ENCODE peak calls at places on chromosome 7, in eight cellular contexts. Q, R, I, Y, A, Z, X and C are unnamed samples.

GRCh38 chr7:81150951-81151361 is 232.1 kb upstream of the SEMA3C start:
- DNase-seq in A (no peak), X (no peak), R (no peak), I (no peak), Z (peak; percentile 32), Q (no peak), Y (no peak), C (no peak)

GRCh38 chr7:96700516-96700915 is 9.1 kb downstream of the SEM1 start:
- DNase-seq in R (no peak), X (no peak), I (no peak), Z (no peak), Q (no peak), Y (no peak), A (no peak), C (no peak)

GRCh38 chr7:27110163-27110976 is 7.9 kb upstream of the HOXA2 start:
- DNase-seq in R (no peak), X (no peak), Z (peak; percentile 76), Q (peak; percentile 53), Y (no peak), I (peak; percentile 60), A (no peak), C (no peak)

GRCh38 chr7:96184783-96185182 is 137.1 kb downstream of the SLC25A13 start:
- DNase-seq in R (no peak), A (no peak), Y (no peak), I (no peak), Q (no peak), X (no peak), Z (no peak), C (no peak)

GRCh38 chr7:22666732-22667131 is 60.3 kb upstream of the IL6 start:
- DNase-seq in Y (no peak), R (no peak), Z (peak; percentile 68), X (no peak), Q (no peak), A (no peak), I (no peak), C (no peak)

GRCh38 chr7:64863021-64863420 is 40.1 kb upstream of the ZNF273 start:
- DNase-seq in A (no peak), Z (no peak), I (no peak), R (no peak), Q (no peak), Y (no peak), X (no peak), C (no peak)

GRCh38 chr7:131111-132094 is 61.0 kb upstream of the FAM20C start:
- DNase-seq in Z (no peak), R (no peak), A (no peak), I (peak; percentile 78), X (no peak), Y (no peak), Q (peak; percentile 51), C (no peak)

GRCh38 chr7:17640730-17641377 is 299.4 kb downstream of the SNX13 start:
- DNase-seq in I (peak; percentile 57), Z (no peak), Q (no peak), Y (no peak), A (no peak), X (no peak), R (peak; percentile 39), C (no peak)

GRCh38 chr7:104922187-104923009 is 91.6 kb upstream of the KMT2E start:
- DNase-seq in Y (no peak), Z (no peak), R (no peak), X (no peak), A (no peak), I (no peak), Q (no peak), C (no peak)

GRCh38 chr7:2019693-2020511 is 212.8 kb downstream of the MAD1L1 start:
- DNase-seq in Y (no peak), Q (peak; percentile 87), Z (no peak), I (no peak), A (peak; percentile 16), X (peak; percentile 80), R (no peak), C (peak; percentile 66)

GRCh38 chr7:36390199-36391090 is 783 bp downstream of the ANLN start:
- DNase-seq in R (peak; percentile 84), A (no peak), Y (no peak), Z (peak; percentile 87), X (peak; percentile 97), Q (peak; percentile 90), I (peak; percentile 60), C (peak; percentile 43)

GRCh38 chr7:93923946-93924345 is 2.4 kb downstream of the GNG11 start:
- DNase-seq in Q (no peak), X (no peak), I (no peak), Y (no peak), Z (no peak), R (no peak), A (no peak), C (no peak)

GRCh38 chr7:353746-354325 is 63.9 kb downstream of the FOXL3 start:
- DNase-seq in I (no peak), R (no peak), Y (peak; percentile 23), Q (no peak), Z (peak; percentile 34), X (no peak), A (no peak), C (no peak)

DNA sequence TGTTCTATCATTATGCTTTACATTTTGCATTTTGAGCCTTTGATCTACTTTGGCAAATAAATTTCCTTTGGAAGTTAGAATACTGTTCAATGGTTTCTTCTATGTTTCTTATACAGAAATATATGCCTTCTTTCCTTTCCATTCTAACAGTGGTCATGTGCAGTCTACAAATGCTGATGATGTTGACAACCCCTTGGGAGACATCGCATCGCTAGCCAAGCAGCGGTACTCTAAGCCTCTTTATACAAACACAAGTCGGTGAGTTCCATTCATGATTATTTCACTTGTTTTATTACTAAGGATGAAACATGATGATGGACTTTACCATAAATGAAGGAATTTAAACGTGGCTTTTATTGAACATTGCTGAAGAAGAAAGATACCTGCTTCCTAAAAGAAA is 48.1 kb upstream of the ZPBP start:
- DNase-seq in Z (no peak), A (no peak), I (no peak), Y (no peak), Q (no peak), X (no peak), R (no peak), C (no peak)
- TF ChIP-seq CTCF in Z (no peak), A (no peak), I (no peak), Y (no peak), Q (no peak), X (no peak), R (no peak), C (no peak)

GRCh38 chr7:47474937-47475879 is 106.7 kb downstream of the TNS3 start:
- DNase-seq in X (no peak), Q (peak; percentile 94), R (no peak), Z (peak; percentile 95), I (peak; percentile 94), A (peak; percentile 85), Y (peak; percentile 97), C (peak; percentile 26)
- TF ChIP-seq CTCF in X (peak; percentile 57), Q (peak; percentile 12), R (no peak), Z (peak; percentile 0), I (no peak), A (no peak), Y (peak; percentile 47), C (no peak)

GRCh38 chr7:117375380-117375779 is 51.9 kb downstream of the ASZ1 start:
- DNase-seq in I (no peak), Y (no peak), Q (no peak), X (no peak), A (no peak), Z (peak; percentile 3), R (no peak), C (no peak)
- TF ChIP-seq CTCF in I (no peak), Y (no peak), Q (no peak), X (peak; percentile 75), A (no peak), Z (peak; percentile 30), R (no peak), C (no peak)

DNA sequence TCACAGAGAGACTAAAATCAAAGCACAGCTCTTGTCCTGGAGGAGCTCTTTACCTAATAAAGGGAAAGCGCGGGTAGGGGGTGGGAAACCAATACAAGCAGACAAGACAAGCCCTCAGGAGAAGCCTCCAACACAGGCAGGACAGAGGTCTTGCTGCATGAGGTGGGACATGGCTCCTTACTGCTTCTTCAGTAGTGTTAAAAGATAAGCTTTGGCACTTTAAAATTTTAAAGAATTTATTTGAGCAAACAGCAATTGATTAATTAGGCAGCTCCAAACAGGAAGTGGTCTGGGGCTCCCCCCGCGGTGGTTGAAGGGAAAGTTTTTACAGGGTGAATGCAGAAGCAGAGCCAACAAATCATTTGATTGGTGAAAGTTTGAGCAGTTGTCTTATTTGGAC is 50.3 kb upstream of the MACC1 start:
- DNase-seq in Q (no peak), X (no peak), Z (no peak), I (no peak), A (no peak), R (no peak), Y (no peak), C (no peak)
- TF ChIP-seq CTCF in Q (no peak), X (no peak), Z (no peak), I (no peak), A (no peak), R (no peak), Y (no peak), C (no peak)

GRCh38 chr7:43353902-43354301 is 229.0 kb upstream of the STK17A start:
- DNase-seq in Y (no peak), A (no peak), I (no peak), R (no peak), X (no peak), Q (no peak), Z (no peak), C (no peak)
- TF ChIP-seq CTCF in Y (no peak), A (no peak), I (no peak), R (no peak), X (peak; percentile 38), Q (no peak), Z (no peak), C (no peak)

DNA sequence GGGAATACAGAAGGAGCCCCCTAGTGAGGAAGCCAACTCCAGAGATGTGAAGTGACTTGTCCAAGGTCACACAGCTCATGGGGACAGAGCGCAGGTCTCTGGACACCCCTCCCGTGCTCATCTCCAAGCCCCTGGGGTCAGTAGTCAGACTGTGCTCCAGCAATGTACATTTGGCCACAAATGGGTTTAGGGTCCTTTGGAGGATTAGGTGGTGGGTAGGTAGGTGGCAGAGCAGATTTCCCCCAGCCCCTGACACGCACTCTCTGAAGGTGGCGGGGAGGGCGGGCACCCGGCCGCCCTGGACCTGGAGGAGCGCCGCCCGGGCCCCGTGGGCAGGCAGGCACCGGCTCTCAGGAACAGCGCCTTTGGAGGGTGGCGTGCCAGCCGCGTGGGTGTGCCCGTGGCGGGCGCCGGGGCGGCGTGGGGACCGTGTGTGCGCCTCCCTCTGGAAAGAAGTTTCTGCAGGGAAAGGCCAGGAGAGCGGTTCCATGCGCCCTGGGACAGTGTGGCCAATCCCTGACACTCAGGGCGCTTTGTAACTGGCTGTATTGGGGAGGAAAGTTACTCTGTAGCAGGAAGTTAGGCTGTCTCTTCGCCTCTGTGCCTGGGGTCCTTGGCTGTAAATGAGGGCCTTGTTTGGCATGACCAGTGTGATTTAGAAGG is 1.0 kb downstream of the WIPF3 start:
- DNase-seq in X (no peak), I (peak; percentile 86), Q (no peak), Y (peak; percentile 53), R (peak; percentile 41), A (no peak), Z (no peak), C (no peak)
- TF ChIP-seq CTCF in X (peak; percentile 57), I (peak; percentile 10), Q (no peak), Y (peak; percentile 48), R (no peak), A (no peak), Z (no peak), C (no peak)

DNA sequence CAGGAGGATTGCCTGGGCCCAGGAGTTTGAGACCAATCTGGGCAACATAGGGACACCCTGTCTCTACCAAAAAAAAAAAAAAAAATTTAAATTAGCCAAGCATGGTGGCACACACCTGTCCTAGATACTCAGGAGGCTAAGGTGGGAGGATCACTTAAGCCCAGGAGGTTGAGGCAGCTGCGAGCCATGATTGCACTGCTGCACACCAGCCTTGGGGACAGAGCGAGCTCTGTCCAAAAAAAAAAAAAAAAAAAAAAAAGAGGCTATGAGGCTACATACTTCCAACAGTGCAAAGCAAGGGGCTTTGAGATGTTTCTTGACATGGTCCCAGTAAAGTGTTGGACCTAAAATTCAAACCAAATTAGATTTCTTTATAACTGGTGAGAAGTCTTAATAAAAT is 15.9 kb downstream of the CALU start:
- DNase-seq in R (no peak), X (no peak), Z (no peak), Q (no peak), A (no peak), Y (no peak), I (no peak), C (no peak)
- TF ChIP-seq CTCF in R (no peak), X (no peak), Z (no peak), Q (no peak), A (no peak), Y (no peak), I (no peak), C (no peak)